ENCODE peak calls at places on chromosomes 3 and 15, in nine cellular contexts. S, V, R, K, D, T, I, W and F are unnamed samples.

GRCh38 chr3:129888739-129889138 is 4.8 kb downstream of the TMCC1 start:
- DNase-seq in W (no peak), T (peak), R (no peak), K (no peak), D (no peak), S (peak), V (peak), I (no peak), F (no peak)

GRCh38 chr3:172354931-172355499 is 93.2 kb downstream of the GHSR start:
- DNase-seq in W (no peak), K (no peak), T (no peak), V (no peak), R (no peak), D (no peak), I (no peak), S (no peak), F (no peak)

GRCh38 chr3:72655758-72656157 is 192.5 kb downstream of the SHQ1 start:
- DNase-seq in K (no peak), I (no peak), T (no peak), V (no peak), W (no peak), D (no peak), R (no peak), S (no peak), F (no peak)

GRCh38 chr3:10226293-10226692 is 22.0 kb upstream of the TATDN2 start:
- DNase-seq in K (no peak), T (no peak), S (no peak), D (no peak), R (no peak), V (no peak), I (no peak), W (no peak), F (no peak)

GRCh38 chr15:84604804-84605203 is 4.0 kb downstream of the ZSCAN2 start:
- DNase-seq in D (no peak), W (no peak), K (no peak), V (peak), S (no peak), I (no peak), T (peak), R (no peak), F (no peak)

GRCh38 chr15:29924750-29925149 is 102.5 kb upstream of the TJP1 start:
- DNase-seq in R (no peak), K (no peak), V (peak), W (peak), T (peak), I (no peak), S (peak), D (no peak), F (no peak)

GRCh38 chr15:81274932-81275341 is 49.0 kb downstream of the STARD5 start:
- DNase-seq in W (peak), T (peak), V (peak), S (peak), K (peak), R (peak), D (peak), I (peak), F (no peak)

GRCh38 chr3:197031315-197032285 is 2.0 kb upstream of the MELTF start:
- DNase-seq in V (peak), R (no peak), K (peak), T (peak), D (no peak), W (peak), I (peak), S (peak), F (peak)

GRCh38 chr3:32384938-32385337 is 6.7 kb upstream of the CMTM7 start:
- DNase-seq in S (no peak), I (no peak), R (no peak), V (peak), W (no peak), K (no peak), D (no peak), T (peak), F (no peak)

GRCh38 chr3:186097317-186097662 is 11.6 kb downstream of the ETV5 start:
- DNase-seq in K (no peak), W (no peak), R (no peak), S (no peak), I (no peak), D (no peak), T (no peak), V (no peak), F (no peak)
- H3K4me3 ChIP-seq in K (peak), W (peak), R (no peak), S (peak), I (peak), D (peak), T (no peak), V (no peak), F (peak)

GRCh38 chr3:118734664-118735063 is 300.0 kb downstream of the IGSF11 start:
- DNase-seq in R (no peak), V (no peak), W (no peak), D (no peak), T (no peak), K (no peak), I (no peak), S (no peak), F (no peak)

GRCh38 chr3:118729546-118729945 is 305.1 kb downstream of the IGSF11 start:
- DNase-seq in D (no peak), S (no peak), W (no peak), K (no peak), T (no peak), R (no peak), V (no peak), I (no peak), F (no peak)
- H3K27ac ChIP-seq in D (no peak), S (no peak), W (no peak), K (no peak), T (no peak), R (no peak), V (no peak), I (no peak), F (no peak)

DNA sequence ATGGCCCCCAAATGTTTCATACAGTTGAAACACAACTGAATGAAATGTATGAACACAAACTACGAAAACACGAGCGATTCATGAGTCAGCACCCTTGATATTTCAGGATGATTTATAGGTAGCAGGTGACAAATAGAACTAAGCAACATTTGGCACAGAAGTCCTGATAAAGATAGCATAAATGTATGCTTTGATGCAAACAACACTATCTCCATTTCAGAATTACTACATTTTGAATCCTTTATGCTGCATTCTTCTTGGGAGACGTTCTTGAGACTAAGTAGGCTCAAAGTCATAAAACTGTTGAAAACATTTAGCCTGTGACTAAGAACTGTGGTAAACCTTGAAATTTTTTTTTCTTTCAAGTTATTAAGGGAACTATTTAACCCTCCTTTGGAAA is 200.3 kb upstream of the ICE2 start:
- DNase-seq in D (no peak), R (no peak), W (no peak), V (peak), I (no peak), T (peak), S (no peak), K (no peak), F (no peak)
- H3K4me3 ChIP-seq in D (no peak), R (no peak), W (no peak), V (no peak), I (no peak), T (no peak), S (no peak), K (no peak), F (no peak)

DNA sequence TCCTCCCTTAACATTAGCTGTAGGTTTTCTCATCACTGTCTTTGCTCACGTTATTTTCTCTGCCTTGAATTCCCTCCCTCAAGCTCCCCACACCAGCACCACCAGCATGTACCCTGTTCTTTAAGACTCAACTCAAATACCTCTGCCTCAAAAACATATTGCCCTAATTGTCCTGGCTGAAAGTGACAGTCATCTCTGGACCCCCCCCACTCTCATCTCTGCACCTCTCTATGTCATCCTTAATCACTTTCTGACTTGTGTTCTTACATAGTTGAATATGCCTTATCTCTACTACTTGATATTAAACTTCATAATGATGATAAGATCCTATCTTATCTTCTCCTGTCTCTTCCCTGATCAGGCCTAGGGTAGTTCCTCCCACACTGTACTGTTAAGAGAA is 345.2 kb upstream of the TPRG1 start:
- DNase-seq in R (no peak), S (no peak), K (no peak), W (no peak), D (no peak), T (no peak), V (no peak), I (no peak), F (no peak)
- H3K27ac ChIP-seq in R (no peak), S (no peak), K (no peak), W (no peak), D (no peak), T (no peak), V (no peak), I (peak), F (no peak)

DNA sequence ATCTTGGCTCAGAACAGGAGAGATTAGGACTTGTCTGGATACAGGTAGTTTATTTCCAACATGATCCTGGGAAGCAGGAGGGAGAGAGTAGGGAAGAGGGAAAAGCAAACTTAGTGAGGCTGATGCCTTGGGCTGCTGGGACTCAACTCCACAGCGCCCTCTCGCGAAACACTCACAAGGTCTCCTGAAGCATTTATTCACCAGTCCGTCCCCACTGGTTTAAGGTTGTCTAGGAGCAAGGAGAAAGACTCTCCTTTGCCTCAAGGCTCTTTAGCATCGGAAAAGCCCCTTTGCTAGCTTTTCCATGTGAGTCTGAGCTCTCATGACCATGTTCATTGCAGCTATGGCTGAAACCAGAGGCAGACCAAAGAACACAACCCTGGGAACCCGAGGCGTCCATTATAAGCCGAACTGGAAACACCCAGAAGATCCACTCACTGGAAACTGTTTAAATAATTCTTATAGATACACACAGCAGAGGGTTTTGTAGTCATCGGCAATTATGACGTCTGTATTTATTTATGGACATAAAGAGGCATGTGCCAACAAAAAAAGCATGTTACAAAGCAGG is 244.5 kb downstream of the CD47 start:
- DNase-seq in K (peak), R (peak), S (peak), V (peak), W (peak), T (peak), I (peak), D (peak), F (no peak)
- H3K4me3 ChIP-seq in K (no peak), R (no peak), S (no peak), V (no peak), W (no peak), T (no peak), I (no peak), D (no peak), F (no peak)